ENCODE peak calls at places on chromosomes 7 and 10, in ten cellular contexts. D is prostate gland, C is HepG2, V is mesenchymal stem cell, L is tibial artery, J is adrenal gland, I is SK-N-SH, T is lower lobe of right lung, E is sigmoid colon, S is neuronal stem cell. H is an unnamed sample.
A peak's percentile ranks its signal among the peaks of the same experiment; 100 is the strongest.

GRCh38 chr7:73718438-73718881 is 1.0 kb downstream of the STX1A start:
- DNase-seq in D (no peak), C (no peak), V (no peak), L (no peak), J (no peak), I (peak; percentile 57), T (no peak), E (no peak), S (no peak), H (no peak)

GRCh38 chr7:45595809-45596664 is 21.9 kb downstream of the ADCY1 start:
- DNase-seq in D (no peak), C (no peak), V (no peak), L (no peak), J (no peak), I (no peak), T (no peak), E (no peak), S (no peak), H (no peak)

GRCh38 chr7:142807855-142808460 is 37.2 kb downstream of the PRSS2 start:
- DNase-seq in D (no peak), C (no peak), V (no peak), L (no peak), J (no peak), I (no peak), T (no peak), E (no peak), S (no peak), H (no peak)

GRCh38 chr7:23593706-23594105 is 3.5 kb upstream of the CCDC126 start:
- DNase-seq in D (no peak), C (no peak), V (no peak), L (no peak), J (no peak), I (no peak), T (no peak), E (no peak), S (no peak), H (no peak)

GRCh38 chr7:113824117-113824823 is 94.5 kb downstream of the PPP1R3A start:
- DNase-seq in D (no peak), C (no peak), V (peak; percentile 11), L (no peak), J (no peak), I (no peak), T (no peak), E (no peak), S (no peak), H (no peak)

GRCh38 chr7:135976312-135977019 is 693 bp downstream of the MTPN start:
- DNase-seq in D (no peak), C (peak; percentile 5), V (no peak), L (no peak), J (no peak), I (peak; percentile 67), T (no peak), E (no peak), S (no peak), H (peak; percentile 21)

GRCh38 chr7:150735596-150736358 is 1.4 kb upstream of the GIMAP5 start:
- DNase-seq in D (no peak), C (no peak), V (no peak), L (no peak), J (no peak), I (no peak), T (no peak), E (no peak), S (no peak), H (no peak)

GRCh38 chr7:159056722-159057121 is 87.9 kb downstream of the VIPR2 start:
- DNase-seq in D (no peak), C (no peak), V (no peak), L (no peak), J (no peak), I (no peak), T (no peak), E (peak; percentile 46), S (no peak), H (no peak)

GRCh38 chr10:3072641-3073360 is 5.5 kb downstream of the PFKP start:
- DNase-seq in D (no peak), C (no peak), V (no peak), L (no peak), J (no peak), I (peak; percentile 84), T (no peak), E (peak; percentile 13), S (no peak), H (no peak)

GRCh38 chr10:14751576-14752330 is 22.9 kb downstream of the FAM107B start:
- DNase-seq in D (no peak), C (no peak), V (peak; percentile 64), L (no peak), J (peak; percentile 39), I (no peak), T (no peak), E (peak; percentile 89), S (no peak), H (no peak)

GRCh38 chr7:136391371-136391770 is 414.2 kb upstream of the MTPN start:
- DNase-seq in D (no peak), C (no peak), V (no peak), L (no peak), J (no peak), I (no peak), T (no peak), E (no peak), S (no peak), H (no peak)

GRCh38 chr7:74623135-74623534 is 34.4 kb upstream of the GTF2I start:
- DNase-seq in D (no peak), C (no peak), V (no peak), L (no peak), J (no peak), I (no peak), T (no peak), E (no peak), S (no peak), H (no peak)

GRCh38 chr10:91210435-91210834 is 10.0 kb upstream of the PCGF5 start:
- DNase-seq in D (no peak), C (peak; percentile 42), V (no peak), L (no peak), J (no peak), I (peak; percentile 41), T (peak; percentile 75), E (no peak), S (no peak), H (peak; percentile 66)

GRCh38 chr10:80154978-80155695 is 22.6 kb downstream of the PLAC9 start:
- DNase-seq in D (peak; percentile 57), C (no peak), V (peak; percentile 76), L (no peak), J (no peak), I (no peak), T (no peak), E (no peak), S (no peak), H (no peak)

GRCh38 chr10:79374312-79375191 is 27.3 kb downstream of the PPIF start:
- DNase-seq in D (peak; percentile 64), C (peak; percentile 58), V (peak; percentile 68), L (peak; percentile 88), J (peak; percentile 72), I (peak; percentile 84), T (peak; percentile 87), E (peak; percentile 91), S (peak; percentile 72), H (peak; percentile 75)

DNA sequence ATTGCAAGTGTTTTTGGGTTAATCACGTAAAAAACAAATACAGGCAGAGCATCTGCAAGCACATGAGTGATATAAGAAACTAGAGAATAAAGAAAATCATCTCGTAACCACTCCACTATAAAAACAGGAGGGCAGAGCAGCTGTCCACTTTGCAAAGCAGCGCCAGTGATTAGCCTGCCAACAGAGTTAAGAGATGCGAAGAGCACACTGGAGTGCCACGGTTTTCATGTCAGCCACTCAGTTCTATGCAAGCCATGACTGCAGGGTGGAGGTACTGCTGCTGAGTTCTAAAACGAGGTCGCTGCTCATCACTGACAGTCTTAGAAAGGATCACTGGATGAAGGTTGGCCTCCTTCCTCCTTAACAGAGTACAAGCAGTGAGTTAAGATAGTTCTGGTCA is 58.5 kb downstream of the FGFR2 start:
- DNase-seq in D (no peak), C (no peak), V (no peak), L (no peak), J (no peak), I (no peak), T (no peak), E (no peak), S (no peak), H (no peak)
- H3K27me3 ChIP-seq in D (no peaks in the 10 kb centered on the region), C (no peaks in the 10 kb centered on the region), V (no peaks in the 10 kb centered on the region), L (no peaks in the 10 kb centered on the region), J (no peaks in the 10 kb centered on the region), I (no peaks in the 10 kb centered on the region), T (no peaks in the 10 kb centered on the region), E (no peaks in the 10 kb centered on the region), S (no peaks in the 10 kb centered on the region), H (no peaks in the 10 kb centered on the region)

GRCh38 chr10:133393401-133394063 is 425 bp upstream of the MTG1 start:
- DNase-seq in D (no peak), C (no peak), V (no peak), L (peak; percentile 54), J (no peak), I (peak; percentile 100), T (peak; percentile 32), E (peak; percentile 50), S (peak; percentile 8), H (no peak)
- H3K4me3 ChIP-seq in D (peak overlapping the region; percentile 97), C (peak overlapping the region; percentile 19), V (peak overlapping the region; percentile 99), L (peak overlapping the region; percentile 81), J (no peak overlapping the region), I (peak overlapping the region; percentile 94), T (peak overlapping the region; percentile 90), E (peak overlapping the region; percentile 71), S (peak overlapping the region; percentile 92), H (peak overlapping the region; percentile 92)

DNA sequence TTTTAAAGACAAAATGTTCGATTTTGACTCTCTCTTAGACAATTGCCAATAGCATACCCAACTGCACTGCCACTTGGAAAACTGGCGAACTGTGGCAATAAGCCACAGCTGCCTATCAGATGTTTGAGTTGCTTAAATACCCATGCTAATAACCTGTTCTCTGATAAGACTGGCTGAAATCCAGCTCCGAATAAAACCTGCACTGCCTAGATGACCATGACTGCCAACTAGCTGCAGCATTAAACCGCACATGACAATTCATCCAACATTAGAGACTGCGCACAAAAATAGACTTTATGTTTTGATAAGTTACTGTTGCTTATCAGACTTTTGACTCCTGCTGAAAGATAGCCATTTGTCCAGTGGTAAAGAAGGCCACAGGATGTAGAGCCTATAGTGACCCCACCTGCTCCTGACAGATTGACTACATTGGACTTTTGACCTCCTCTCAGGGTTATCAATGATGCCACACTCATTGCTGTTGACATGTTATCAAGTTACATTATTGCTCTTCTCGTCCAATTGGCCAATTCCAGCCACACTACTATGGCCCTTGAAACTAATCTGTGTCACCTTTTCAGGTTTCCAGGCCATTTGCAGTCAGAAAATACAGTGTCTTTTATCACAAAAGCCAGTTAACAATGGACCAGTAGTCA is 299.0 kb downstream of the HGF start:
- DNase-seq in D (no peak), C (no peak), V (no peak), L (no peak), J (no peak), I (no peak), T (no peak), E (no peak), S (no peak), H (no peak)
- H3K27me3 ChIP-seq in D (no peaks in the 10 kb centered on the region), C (no peaks in the 10 kb centered on the region), V (no peaks in the 10 kb centered on the region), L (no peaks in the 10 kb centered on the region), J (no peaks in the 10 kb centered on the region), I (no peaks in the 10 kb centered on the region), T (no peaks in the 10 kb centered on the region), E (no peaks in the 10 kb centered on the region), S (no peaks in the 10 kb centered on the region), H (no peaks in the 10 kb centered on the region)

GRCh38 chr7:105678811-105679495 is 97.7 kb upstream of the EFCAB10 start:
- DNase-seq in D (peak; percentile 61), C (no peak), V (no peak), L (peak; percentile 90), J (peak; percentile 58), I (no peak), T (peak; percentile 84), E (peak; percentile 90), S (no peak), H (no peak)
- H3K4me3 ChIP-seq in D (peak overlapping the region; percentile 7), C (no peak overlapping the region), V (peak overlapping the region; percentile 67), L (peak overlapping the region; percentile 51), J (no peak overlapping the region), I (no peak overlapping the region), T (peak overlapping the region; percentile 53), E (peak overlapping the region; percentile 38), S (no peak overlapping the region), H (no peak overlapping the region)

H was measured in BE2C.